ENCODE peak calls at places on chromosomes 13 and 19, in seven cellular contexts. One of them, this sample, is unnamed.

GRCh38 chr13:42028113-42028799 is 20.2 kb upstream of the DGKH start:
- DNase-seq in stomach: no peak
- DNase-seq in tibial nerve: no peak
- DNase-seq in A549: peak; percentile 9
- DNase-seq in K562: no peak
- DNase-seq in ovary: no peak
- DNase-seq in sigmoid colon: no peak
- DNase-seq in this sample: peak; percentile 70

GRCh38 chr13:97502192-97502591 is 68.2 kb downstream of the RAP2A start:
- DNase-seq in tibial nerve: no peak
- DNase-seq in sigmoid colon: peak; percentile 66
- DNase-seq in K562: no peak
- DNase-seq in A549: no peak
- DNase-seq in stomach: no peak
- DNase-seq in ovary: no peak
- DNase-seq in this sample: no peak

GRCh38 chr13:39144941-39145533 is 106.8 kb downstream of the NHLRC3 start:
- DNase-seq in tibial nerve: peak; percentile 35
- DNase-seq in stomach: peak; percentile 33
- DNase-seq in K562: peak; percentile 40
- DNase-seq in sigmoid colon: peak; percentile 77
- DNase-seq in ovary: peak; percentile 63
- DNase-seq in A549: peak; percentile 25
- DNase-seq in this sample: peak; percentile 33

GRCh38 chr13:45658586-45659235 is 43.2 kb upstream of the ERICH6B start:
- DNase-seq in tibial nerve: no peak
- DNase-seq in sigmoid colon: no peak
- DNase-seq in K562: no peak
- DNase-seq in stomach: no peak
- DNase-seq in ovary: no peak
- DNase-seq in A549: no peak
- DNase-seq in this sample: no peak

GRCh38 chr19:2380567-2380966 is 20.5 kb downstream of the TMPRSS9 start:
- DNase-seq in A549: no peak
- DNase-seq in stomach: no peak
- DNase-seq in tibial nerve: no peak
- DNase-seq in K562: no peak
- DNase-seq in sigmoid colon: no peak
- DNase-seq in ovary: no peak
- DNase-seq in this sample: no peak

GRCh38 chr13:39317284-39317683 is 279.0 kb downstream of the NHLRC3 start:
- DNase-seq in K562: no peak
- DNase-seq in A549: no peak
- DNase-seq in tibial nerve: no peak
- DNase-seq in stomach: no peak
- DNase-seq in ovary: peak; percentile 53
- DNase-seq in sigmoid colon: peak; percentile 77
- DNase-seq in this sample: peak; percentile 11

GRCh38 chr19:16607819-16608218 is 20.2 kb downstream of the MED26 start:
- DNase-seq in sigmoid colon: no peak
- DNase-seq in K562: no peak
- DNase-seq in A549: no peak
- DNase-seq in stomach: no peak
- DNase-seq in tibial nerve: no peak
- DNase-seq in ovary: no peak
- DNase-seq in this sample: no peak

GRCh38 chr19:44951179-44952159 is 3.7 kb upstream of the CLPTM1 start:
- DNase-seq in sigmoid colon: peak; percentile 83
- DNase-seq in A549: peak; percentile 94
- DNase-seq in ovary: peak; percentile 62
- DNase-seq in stomach: peak; percentile 67
- DNase-seq in K562: peak; percentile 87
- DNase-seq in tibial nerve: peak; percentile 27
- DNase-seq in this sample: peak; percentile 54

GRCh38 chr13:28137556-28137955 is 789 bp upstream of the PAN3 start:
- DNase-seq in ovary: no peak
- DNase-seq in A549: no peak
- DNase-seq in stomach: no peak
- DNase-seq in sigmoid colon: no peak
- DNase-seq in tibial nerve: no peak
- DNase-seq in K562: no peak
- DNase-seq in this sample: no peak

GRCh38 chr13:28136916-28137315 is 1.4 kb upstream of the PAN3 start:
- DNase-seq in sigmoid colon: no peak
- DNase-seq in tibial nerve: no peak
- DNase-seq in ovary: no peak
- DNase-seq in A549: no peak
- DNase-seq in stomach: no peak
- DNase-seq in K562: peak; percentile 59
- DNase-seq in this sample: no peak

GRCh38 chr13:28138012-28138755 is at the start of gene PAN3:
- DNase-seq in ovary: peak; percentile 92
- DNase-seq in sigmoid colon: peak; percentile 95
- DNase-seq in stomach: peak; percentile 94
- DNase-seq in A549: peak; percentile 55
- DNase-seq in tibial nerve: peak; percentile 81
- DNase-seq in K562: peak; percentile 89
- DNase-seq in this sample: peak; percentile 94

GRCh38 chr13:28140433-28141125 is 2.2 kb downstream of the PAN3 start:
- DNase-seq in K562: no peak
- DNase-seq in stomach: no peak
- DNase-seq in sigmoid colon: no peak
- DNase-seq in ovary: no peak
- DNase-seq in tibial nerve: no peak
- DNase-seq in A549: no peak
- DNase-seq in this sample: no peak

GRCh38 chr13:28138756-28139470 is 568 bp downstream of the PAN3 start:
- DNase-seq in K562: peak; percentile 92
- DNase-seq in tibial nerve: peak; percentile 53
- DNase-seq in ovary: peak; percentile 90
- DNase-seq in stomach: peak; percentile 77
- DNase-seq in sigmoid colon: peak; percentile 93
- DNase-seq in A549: peak; percentile 42
- DNase-seq in this sample: peak; percentile 87
- TF ChIP-seq POLR2A in K562: peak; percentile 82
- TF ChIP-seq POLR2A in tibial nerve: peak; percentile 49
- TF ChIP-seq POLR2A in ovary: peak; percentile 67
- TF ChIP-seq POLR2A in stomach: no peak
- TF ChIP-seq POLR2A in sigmoid colon: peak; percentile 23
- TF ChIP-seq POLR2A in A549: peak; percentile 48
- TF ChIP-seq POLR2A in this sample: peak; percentile 72

GRCh38 chr19:13622727-13623126 is 116.4 kb upstream of the CACNA1A start:
- DNase-seq in tibial nerve: no peak
- DNase-seq in K562: no peak
- DNase-seq in sigmoid colon: no peak
- DNase-seq in stomach: no peak
- DNase-seq in ovary: no peak
- DNase-seq in A549: no peak
- DNase-seq in this sample: no peak

GRCh38 chr19:13623686-13624405 is 117.6 kb upstream of the CACNA1A start:
- DNase-seq in sigmoid colon: no peak
- DNase-seq in stomach: no peak
- DNase-seq in A549: no peak
- DNase-seq in tibial nerve: no peak
- DNase-seq in K562: no peak
- DNase-seq in ovary: no peak
- DNase-seq in this sample: no peak

GRCh38 chr19:13619203-13619632 is 112.9 kb upstream of the CACNA1A start:
- DNase-seq in stomach: no peak
- DNase-seq in sigmoid colon: no peak
- DNase-seq in ovary: no peak
- DNase-seq in tibial nerve: no peak
- DNase-seq in A549: no peak
- DNase-seq in K562: no peak
- DNase-seq in this sample: no peak

GRCh38 chr19:13615890-13616289 is 109.6 kb upstream of the CACNA1A start:
- DNase-seq in tibial nerve: no peak
- DNase-seq in K562: no peak
- DNase-seq in ovary: no peak
- DNase-seq in A549: no peak
- DNase-seq in stomach: no peak
- DNase-seq in sigmoid colon: no peak
- DNase-seq in this sample: no peak

DNA sequence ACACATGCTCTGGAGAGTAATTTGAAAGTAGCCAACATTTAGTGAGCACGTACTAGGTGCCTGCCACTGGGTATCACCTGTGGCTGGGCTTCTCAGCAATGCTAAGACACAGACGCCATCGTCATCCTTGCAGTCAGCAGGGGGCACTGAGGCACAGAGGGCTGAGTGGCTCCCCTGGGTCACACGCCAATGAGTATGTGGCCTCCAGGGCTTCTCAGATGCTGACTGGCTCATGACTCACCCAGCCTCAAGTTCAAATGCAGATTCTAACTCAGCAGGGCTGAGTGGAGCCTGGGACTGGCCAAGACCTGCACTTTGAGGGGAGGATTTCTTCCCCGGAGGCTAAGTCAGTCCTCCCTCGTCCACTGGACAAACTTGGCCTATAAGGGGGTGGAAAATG is 115.1 kb upstream of the CACNA1A start:
- DNase-seq in A549: no peak
- DNase-seq in K562: peak; percentile 54
- DNase-seq in tibial nerve: no peak
- DNase-seq in ovary: no peak
- DNase-seq in sigmoid colon: no peak
- DNase-seq in stomach: no peak
- DNase-seq in this sample: no peak
- TF ChIP-seq CTCF in A549: no peak
- TF ChIP-seq CTCF in K562: peak; percentile 36
- TF ChIP-seq CTCF in tibial nerve: no peak
- TF ChIP-seq CTCF in ovary: no peak
- TF ChIP-seq CTCF in sigmoid colon: no peak
- TF ChIP-seq CTCF in stomach: no peak
- TF ChIP-seq CTCF in this sample: no peak

GRCh38 chr13:52128714-52129700 is at the start of gene NEK5:
- DNase-seq in tibial nerve: no peak
- DNase-seq in stomach: peak; percentile 72
- DNase-seq in K562: peak; percentile 75
- DNase-seq in ovary: peak; percentile 53
- DNase-seq in sigmoid colon: peak; percentile 70
- DNase-seq in A549: peak; percentile 70
- DNase-seq in this sample: peak; percentile 72

GRCh38 chr13:52127378-52127777 is 1.5 kb downstream of the NEK5 start:
- DNase-seq in sigmoid colon: no peak
- DNase-seq in K562: no peak
- DNase-seq in stomach: no peak
- DNase-seq in A549: no peak
- DNase-seq in tibial nerve: no peak
- DNase-seq in ovary: no peak
- DNase-seq in this sample: no peak

GRCh38 chr13:52125547-52125946 is 3.3 kb downstream of the NEK5 start:
- DNase-seq in stomach: no peak
- DNase-seq in K562: peak; percentile 37
- DNase-seq in tibial nerve: no peak
- DNase-seq in ovary: no peak
- DNase-seq in A549: no peak
- DNase-seq in sigmoid colon: no peak
- DNase-seq in this sample: no peak

GRCh38 chr13:52130641-52131040 is 1.8 kb upstream of the NEK5 start:
- DNase-seq in ovary: no peak
- DNase-seq in stomach: no peak
- DNase-seq in sigmoid colon: no peak
- DNase-seq in tibial nerve: no peak
- DNase-seq in A549: no peak
- DNase-seq in K562: no peak
- DNase-seq in this sample: no peak

DNA sequence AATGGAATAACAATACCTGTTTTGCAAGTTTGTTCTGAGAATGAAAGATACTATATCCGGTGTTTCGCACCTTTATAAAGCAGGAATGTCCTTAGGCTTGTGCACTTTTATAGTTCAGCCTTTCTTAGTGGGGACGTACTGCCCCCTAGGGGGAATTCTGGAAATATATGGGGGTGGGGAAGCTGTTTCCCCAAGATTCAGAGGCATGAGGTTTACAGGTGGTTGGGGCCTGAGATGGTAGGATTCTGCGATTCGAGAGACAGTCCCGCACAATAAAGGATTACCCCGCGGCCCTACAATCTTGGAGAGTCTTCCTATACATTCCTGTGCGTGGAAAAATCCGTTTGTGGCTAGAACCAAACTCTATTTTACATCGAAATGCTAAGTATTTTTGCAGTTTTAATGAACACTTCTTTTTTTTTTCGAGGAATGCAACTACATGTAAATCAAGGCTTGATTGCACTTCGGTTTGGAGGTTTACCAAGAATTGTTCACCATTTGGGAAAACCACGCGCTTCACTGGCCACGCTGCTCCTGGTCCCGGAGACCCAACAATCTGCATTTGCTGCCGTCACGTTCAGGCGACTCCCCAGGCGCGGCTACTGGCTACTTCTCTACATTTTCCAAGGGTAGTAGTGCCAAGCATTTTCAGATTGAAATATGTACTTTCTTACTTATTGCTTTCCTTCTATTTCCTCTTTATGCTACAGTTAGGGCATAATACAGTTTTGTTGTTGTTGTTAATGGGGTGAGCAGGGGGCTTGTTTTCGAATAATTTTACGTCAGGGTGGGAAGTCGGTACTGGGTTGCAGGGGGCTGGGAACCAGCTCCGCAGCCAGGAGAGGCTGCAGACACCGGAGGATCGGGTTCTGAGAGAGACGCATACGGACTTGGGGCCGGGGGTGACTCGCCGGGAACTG is 830 bp downstream of the NEK5 start:
- DNase-seq in sigmoid colon: peak; percentile 66
- DNase-seq in ovary: peak; percentile 44
- DNase-seq in stomach: peak; percentile 67
- DNase-seq in tibial nerve: no peak
- DNase-seq in K562: peak; percentile 78
- DNase-seq in A549: peak; percentile 60
- DNase-seq in this sample: peak; percentile 71
- TF ChIP-seq EP300 in sigmoid colon: no peak
- TF ChIP-seq EP300 in ovary: no peak
- TF ChIP-seq EP300 in stomach: no peak
- TF ChIP-seq EP300 in tibial nerve: no peak
- TF ChIP-seq EP300 in K562: no peak
- TF ChIP-seq EP300 in A549: no peak
- TF ChIP-seq EP300 in this sample: no peak

GRCh38 chr19:4124638-4125037 is 716 bp upstream of the MAP2K2 start:
- DNase-seq in stomach: no peak
- DNase-seq in K562: peak; percentile 27
- DNase-seq in ovary: no peak
- DNase-seq in sigmoid colon: no peak
- DNase-seq in A549: no peak
- DNase-seq in tibial nerve: no peak
- DNase-seq in this sample: no peak

GRCh38 chr19:4120933-4121612 is 2.8 kb downstream of the MAP2K2 start:
- DNase-seq in A549: no peak
- DNase-seq in stomach: no peak
- DNase-seq in ovary: no peak
- DNase-seq in K562: no peak
- DNase-seq in sigmoid colon: no peak
- DNase-seq in tibial nerve: no peak
- DNase-seq in this sample: no peak

GRCh38 chr19:4122480-4122879 is 1.4 kb downstream of the MAP2K2 start:
- DNase-seq in sigmoid colon: no peak
- DNase-seq in stomach: no peak
- DNase-seq in ovary: no peak
- DNase-seq in K562: no peak
- DNase-seq in A549: no peak
- DNase-seq in tibial nerve: no peak
- DNase-seq in this sample: no peak

GRCh38 chr19:4121815-4122214 is 2.1 kb downstream of the MAP2K2 start:
- DNase-seq in K562: no peak
- DNase-seq in ovary: no peak
- DNase-seq in tibial nerve: no peak
- DNase-seq in A549: no peak
- DNase-seq in stomach: no peak
- DNase-seq in sigmoid colon: no peak
- DNase-seq in this sample: no peak

DNA sequence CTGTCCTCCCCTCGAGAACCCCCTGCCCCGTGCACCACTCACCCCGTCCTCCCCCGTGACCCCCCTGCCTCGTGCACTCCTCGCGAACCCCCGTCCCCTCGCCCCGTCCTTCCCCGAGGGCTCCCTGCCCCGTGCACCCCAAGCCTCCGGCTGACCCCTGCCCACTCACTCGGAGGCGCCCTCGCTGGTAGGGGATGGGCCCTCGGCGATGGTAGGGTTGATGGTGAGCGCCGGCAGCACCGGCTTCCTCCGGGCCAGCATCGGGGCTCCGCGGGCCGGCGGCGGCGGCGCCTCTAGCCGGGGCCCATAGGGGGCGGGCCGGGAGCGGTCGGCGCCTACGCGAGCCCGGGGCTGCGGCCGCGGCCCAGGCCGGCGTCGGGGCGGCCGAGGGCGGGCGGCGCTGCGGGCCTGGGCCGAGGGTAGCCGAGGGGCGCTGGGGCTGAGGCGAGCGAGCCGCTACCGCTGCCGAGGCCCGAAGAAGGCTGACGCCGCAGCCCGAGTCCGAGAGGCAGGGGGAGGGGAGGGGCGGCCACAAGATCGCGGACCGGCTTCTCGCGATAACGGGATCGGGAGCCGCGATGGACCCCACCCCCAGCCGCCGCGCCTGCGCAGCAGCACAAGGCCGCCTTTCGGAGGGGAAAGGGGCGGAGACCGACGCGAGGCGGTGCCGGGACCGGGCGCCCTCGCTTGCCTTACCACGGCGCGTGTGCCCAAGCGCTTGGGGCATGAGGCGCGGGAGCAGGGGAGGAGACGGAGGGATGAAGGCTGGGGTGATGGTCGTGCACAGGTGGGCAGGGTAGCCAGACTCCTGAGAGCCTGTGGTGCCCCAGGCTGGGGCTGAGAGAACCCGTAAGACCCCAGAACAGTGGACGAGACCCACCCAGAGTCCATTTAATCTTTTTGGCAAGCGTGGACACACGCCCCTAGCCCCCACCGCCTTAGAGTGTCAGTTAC is at the start of gene MAP2K2:
- DNase-seq in sigmoid colon: peak; percentile 98
- DNase-seq in K562: peak; percentile 96
- DNase-seq in stomach: peak; percentile 96
- DNase-seq in tibial nerve: peak; percentile 89
- DNase-seq in ovary: peak; percentile 98
- DNase-seq in A549: peak; percentile 72
- DNase-seq in this sample: peak; percentile 96
- TF ChIP-seq POLR2A in sigmoid colon: peak; percentile 72
- TF ChIP-seq POLR2A in K562: peak; percentile 92
- TF ChIP-seq POLR2A in stomach: no peak
- TF ChIP-seq POLR2A in tibial nerve: peak; percentile 86
- TF ChIP-seq POLR2A in ovary: peak; percentile 24
- TF ChIP-seq POLR2A in A549: peak; percentile 83
- TF ChIP-seq POLR2A in this sample: peak; percentile 74

This sample was measured in transverse colon.